ENCODE peak calls at places on chromosomes 6 and 20, in eight cellular contexts. One of them, this sample, is unnamed.

GRCh38 chr6:105257350-105257749 is 77.5 kb upstream of the POPDC3 start:
- ATAC-seq in heart left ventricle: no peak
- ATAC-seq in IMR-90: no peak
- ATAC-seq in HCT116: no peak
- ATAC-seq in K562: no peak
- ATAC-seq in right lobe of liver: no peak
- ATAC-seq in A549: no peak
- ATAC-seq in GM12878: no peak
- ATAC-seq in this sample: no peak

GRCh38 chr6:112622036-112622435 is 274.9 kb downstream of the RFPL4B start:
- ATAC-seq in K562: no peak
- ATAC-seq in HCT116: no peak
- ATAC-seq in GM12878: no peak
- ATAC-seq in IMR-90: no peak
- ATAC-seq in heart left ventricle: no peak
- ATAC-seq in right lobe of liver: no peak
- ATAC-seq in A549: no peak
- ATAC-seq in this sample: no peak

GRCh38 chr6:28081486-28081751 is 1.1 kb downstream of the ZNF165 start:
- ATAC-seq in HCT116: peak
- ATAC-seq in heart left ventricle: peak
- ATAC-seq in right lobe of liver: no peak
- ATAC-seq in IMR-90: no peak
- ATAC-seq in K562: peak
- ATAC-seq in GM12878: peak
- ATAC-seq in A549: peak
- ATAC-seq in this sample: peak

GRCh38 chr6:100664274-100665040 is 199.7 kb upstream of the SIM1 start:
- ATAC-seq in HCT116: no peak
- ATAC-seq in IMR-90: peak
- ATAC-seq in heart left ventricle: no peak
- ATAC-seq in K562: peak
- ATAC-seq in right lobe of liver: peak
- ATAC-seq in A549: no peak
- ATAC-seq in GM12878: peak
- ATAC-seq in this sample: no peak

GRCh38 chr6:5632348-5632935 is 371.1 kb downstream of the FARS2 start:
- ATAC-seq in right lobe of liver: no peak
- ATAC-seq in heart left ventricle: no peak
- ATAC-seq in K562: no peak
- ATAC-seq in A549: no peak
- ATAC-seq in HCT116: no peak
- ATAC-seq in GM12878: no peak
- ATAC-seq in IMR-90: no peak
- ATAC-seq in this sample: no peak

GRCh38 chr6:162621246-162621645 is 106.3 kb downstream of the PRKN start:
- ATAC-seq in IMR-90: no peak
- ATAC-seq in HCT116: peak
- ATAC-seq in K562: no peak
- ATAC-seq in right lobe of liver: peak
- ATAC-seq in A549: no peak
- ATAC-seq in GM12878: peak
- ATAC-seq in heart left ventricle: peak
- ATAC-seq in this sample: no peak

GRCh38 chr6:158518196-158519127 is 41.4 kb upstream of the TMEM181 start:
- ATAC-seq in IMR-90: peak
- ATAC-seq in A549: peak
- ATAC-seq in HCT116: peak
- ATAC-seq in GM12878: peak
- ATAC-seq in K562: peak
- ATAC-seq in right lobe of liver: peak
- ATAC-seq in heart left ventricle: peak
- ATAC-seq in this sample: no peak

GRCh38 chr6:135451617-135452190 is 45.8 kb downstream of the AHI1 start:
- ATAC-seq in right lobe of liver: peak
- ATAC-seq in K562: peak
- ATAC-seq in A549: no peak
- ATAC-seq in GM12878: peak
- ATAC-seq in HCT116: no peak
- ATAC-seq in IMR-90: peak
- ATAC-seq in heart left ventricle: no peak
- ATAC-seq in this sample: no peak

GRCh38 chr20:62358171-62358719 is 8.9 kb downstream of the LAMA5 start:
- ATAC-seq in GM12878: no peak
- ATAC-seq in HCT116: no peak
- ATAC-seq in A549: no peak
- ATAC-seq in K562: peak
- ATAC-seq in IMR-90: no peak
- ATAC-seq in right lobe of liver: peak
- ATAC-seq in heart left ventricle: no peak
- ATAC-seq in this sample: peak

GRCh38 chr6:127119361-127120108 is 1.1 kb downstream of the RSPO3 start:
- ATAC-seq in IMR-90: peak
- ATAC-seq in GM12878: peak
- ATAC-seq in A549: peak
- ATAC-seq in HCT116: no peak
- ATAC-seq in right lobe of liver: peak
- ATAC-seq in K562: no peak
- ATAC-seq in heart left ventricle: peak
- ATAC-seq in this sample: peak

GRCh38 chr6:49713346-49713745 is at the start of gene CRISP2:
- ATAC-seq in GM12878: no peak
- ATAC-seq in HCT116: no peak
- ATAC-seq in A549: no peak
- ATAC-seq in heart left ventricle: no peak
- ATAC-seq in K562: no peak
- ATAC-seq in IMR-90: no peak
- ATAC-seq in right lobe of liver: no peak
- ATAC-seq in this sample: no peak

GRCh38 chr6:47478233-47479155 is 905 bp downstream of the CD2AP start:
- ATAC-seq in IMR-90: peak
- ATAC-seq in heart left ventricle: peak
- ATAC-seq in right lobe of liver: peak
- ATAC-seq in HCT116: peak
- ATAC-seq in GM12878: peak
- ATAC-seq in K562: peak
- ATAC-seq in A549: peak
- ATAC-seq in this sample: no peak

GRCh38 chr6:48144024-48144423 is 33.0 kb upstream of the PTCHD4 start:
- ATAC-seq in GM12878: no peak
- ATAC-seq in HCT116: no peak
- ATAC-seq in A549: no peak
- ATAC-seq in IMR-90: no peak
- ATAC-seq in right lobe of liver: peak
- ATAC-seq in heart left ventricle: no peak
- ATAC-seq in K562: no peak
- ATAC-seq in this sample: no peak

GRCh38 chr6:169370666-169371343 is 117.2 kb upstream of the THBS2 start:
- ATAC-seq in IMR-90: peak
- ATAC-seq in A549: peak
- ATAC-seq in heart left ventricle: no peak
- ATAC-seq in K562: peak
- ATAC-seq in HCT116: peak
- ATAC-seq in GM12878: no peak
- ATAC-seq in right lobe of liver: peak
- ATAC-seq in this sample: no peak

GRCh38 chr20:11867286-11867921 is 50.3 kb upstream of the BTBD3 start:
- ATAC-seq in K562: no peak
- ATAC-seq in GM12878: no peak
- ATAC-seq in heart left ventricle: no peak
- ATAC-seq in A549: no peak
- ATAC-seq in IMR-90: peak
- ATAC-seq in right lobe of liver: no peak
- ATAC-seq in HCT116: no peak
- ATAC-seq in this sample: no peak

GRCh38 chr6:16766836-16767745 is 5.8 kb upstream of the ATXN1 start:
- ATAC-seq in HCT116: no peak
- ATAC-seq in K562: no peak
- ATAC-seq in GM12878: no peak
- ATAC-seq in A549: no peak
- ATAC-seq in IMR-90: no peak
- ATAC-seq in right lobe of liver: no peak
- ATAC-seq in heart left ventricle: no peak
- ATAC-seq in this sample: no peak

GRCh38 chr6:85255661-85256060 is 194.2 kb upstream of the NT5E start:
- ATAC-seq in heart left ventricle: no peak
- ATAC-seq in A549: no peak
- ATAC-seq in GM12878: no peak
- ATAC-seq in K562: no peak
- ATAC-seq in HCT116: no peak
- ATAC-seq in IMR-90: no peak
- ATAC-seq in right lobe of liver: no peak
- ATAC-seq in this sample: no peak

GRCh38 chr6:24126586-24127192 is 674 bp downstream of the NRSN1 start:
- ATAC-seq in heart left ventricle: no peak
- ATAC-seq in HCT116: no peak
- ATAC-seq in GM12878: peak
- ATAC-seq in IMR-90: peak
- ATAC-seq in A549: peak
- ATAC-seq in right lobe of liver: peak
- ATAC-seq in K562: peak
- ATAC-seq in this sample: no peak

GRCh38 chr6:142155895-142156757 is 9.1 kb downstream of the VTA1 start:
- ATAC-seq in IMR-90: peak
- ATAC-seq in A549: peak
- ATAC-seq in GM12878: peak
- ATAC-seq in heart left ventricle: peak
- ATAC-seq in right lobe of liver: peak
- ATAC-seq in K562: peak
- ATAC-seq in HCT116: peak
- ATAC-seq in this sample: no peak

GRCh38 chr6:77740380-77740779 is 87.5 kb downstream of the MEI4 start:
- ATAC-seq in heart left ventricle: no peak
- ATAC-seq in K562: no peak
- ATAC-seq in right lobe of liver: no peak
- ATAC-seq in GM12878: peak
- ATAC-seq in A549: no peak
- ATAC-seq in IMR-90: no peak
- ATAC-seq in HCT116: no peak
- ATAC-seq in this sample: no peak

GRCh38 chr20:18853216-18853615 is 39.6 kb downstream of the SCP2D1 start:
- ATAC-seq in IMR-90: no peak
- ATAC-seq in right lobe of liver: no peak
- ATAC-seq in GM12878: no peak
- ATAC-seq in HCT116: no peak
- ATAC-seq in K562: no peak
- ATAC-seq in A549: no peak
- ATAC-seq in heart left ventricle: no peak
- ATAC-seq in this sample: no peak

GRCh38 chr20:56540415-56540814 is 7.4 kb downstream of the FAM209B start:
- ATAC-seq in K562: peak
- ATAC-seq in GM12878: no peak
- ATAC-seq in heart left ventricle: no peak
- ATAC-seq in HCT116: no peak
- ATAC-seq in IMR-90: peak
- ATAC-seq in right lobe of liver: no peak
- ATAC-seq in A549: peak
- ATAC-seq in this sample: no peak

GRCh38 chr6:33577106-33577535 is 3.0 kb downstream of the BAK1 start:
- ATAC-seq in heart left ventricle: peak
- ATAC-seq in right lobe of liver: peak
- ATAC-seq in K562: no peak
- ATAC-seq in A549: no peak
- ATAC-seq in HCT116: peak
- ATAC-seq in GM12878: peak
- ATAC-seq in IMR-90: no peak
- ATAC-seq in this sample: peak

GRCh38 chr6:29975561-29975907 is 33.2 kb downstream of the HLA-A start:
- ATAC-seq in right lobe of liver: no peak
- ATAC-seq in heart left ventricle: no peak
- ATAC-seq in HCT116: no peak
- ATAC-seq in K562: no peak
- ATAC-seq in IMR-90: no peak
- ATAC-seq in GM12878: no peak
- ATAC-seq in A549: no peak
- ATAC-seq in this sample: no peak

GRCh38 chr6:23145801-23146200 is 576.4 kb downstream of the HDGFL1 start:
- ATAC-seq in IMR-90: no peak
- ATAC-seq in heart left ventricle: no peak
- ATAC-seq in A549: no peak
- ATAC-seq in right lobe of liver: no peak
- ATAC-seq in K562: no peak
- ATAC-seq in GM12878: no peak
- ATAC-seq in HCT116: no peak
- ATAC-seq in this sample: no peak

GRCh38 chr20:35541783-35542662 is at the start of gene ERGIC3:
- ATAC-seq in K562: peak
- ATAC-seq in right lobe of liver: peak
- ATAC-seq in HCT116: peak
- ATAC-seq in A549: peak
- ATAC-seq in heart left ventricle: peak
- ATAC-seq in GM12878: peak
- ATAC-seq in IMR-90: peak
- ATAC-seq in this sample: peak
- TF ChIP-seq POLR2A in K562: peak
- TF ChIP-seq POLR2A in right lobe of liver: peak
- TF ChIP-seq POLR2A in HCT116: peak
- TF ChIP-seq POLR2A in A549: peak
- TF ChIP-seq POLR2A in heart left ventricle: peak
- TF ChIP-seq POLR2A in GM12878: peak
- TF ChIP-seq POLR2A in IMR-90: no peak
- TF ChIP-seq POLR2A in this sample: peak

DNA sequence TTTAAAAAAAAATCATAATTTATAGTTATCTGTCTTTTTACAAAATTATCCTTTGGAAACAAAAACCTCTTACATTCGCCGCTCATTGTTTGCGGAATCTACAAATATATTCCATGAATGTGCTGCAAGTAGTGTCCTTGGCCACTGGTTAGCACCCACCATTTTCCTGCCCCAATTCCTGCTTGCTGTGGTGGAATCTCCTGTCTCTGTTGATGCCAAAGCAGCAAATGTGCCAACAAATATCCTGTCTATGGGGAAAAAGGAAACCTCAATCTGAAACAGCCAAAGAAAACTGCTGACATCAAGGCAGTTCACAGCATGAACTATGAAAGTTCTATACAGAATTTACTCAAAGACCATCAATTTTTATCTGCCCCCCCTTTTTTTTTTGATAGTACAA is 603.6 kb downstream of the COL12A1 start:
- ATAC-seq in heart left ventricle: no peak
- ATAC-seq in HCT116: no peak
- ATAC-seq in right lobe of liver: no peak
- ATAC-seq in GM12878: no peak
- ATAC-seq in IMR-90: no peak
- ATAC-seq in K562: no peak
- ATAC-seq in A549: no peak
- ATAC-seq in this sample: no peak
- TF ChIP-seq POLR2A in heart left ventricle: no peak
- TF ChIP-seq POLR2A in HCT116: no peak
- TF ChIP-seq POLR2A in right lobe of liver: no peak
- TF ChIP-seq POLR2A in GM12878: no peak
- TF ChIP-seq POLR2A in IMR-90: no peak
- TF ChIP-seq POLR2A in K562: no peak
- TF ChIP-seq POLR2A in A549: no peak
- TF ChIP-seq POLR2A in this sample: no peak

GRCh38 chr6:118548136-118548535 is at the start of gene PLN:
- ATAC-seq in right lobe of liver: no peak
- ATAC-seq in heart left ventricle: peak
- ATAC-seq in A549: no peak
- ATAC-seq in IMR-90: no peak
- ATAC-seq in K562: peak
- ATAC-seq in HCT116: no peak
- ATAC-seq in GM12878: no peak
- ATAC-seq in this sample: peak
- TF ChIP-seq POLR2A in right lobe of liver: no peak
- TF ChIP-seq POLR2A in heart left ventricle: peak
- TF ChIP-seq POLR2A in A549: no peak
- TF ChIP-seq POLR2A in IMR-90: no peak
- TF ChIP-seq POLR2A in K562: no peak
- TF ChIP-seq POLR2A in HCT116: no peak
- TF ChIP-seq POLR2A in GM12878: no peak
- TF ChIP-seq POLR2A in this sample: peak

GRCh38 chr20:6767536-6768227 is at the start of gene BMP2:
- ATAC-seq in heart left ventricle: peak
- ATAC-seq in HCT116: no peak
- ATAC-seq in A549: peak
- ATAC-seq in GM12878: peak
- ATAC-seq in right lobe of liver: peak
- ATAC-seq in IMR-90: peak
- ATAC-seq in K562: peak
- ATAC-seq in this sample: peak
- TF ChIP-seq POLR2A in heart left ventricle: no peak
- TF ChIP-seq POLR2A in HCT116: no peak
- TF ChIP-seq POLR2A in A549: no peak
- TF ChIP-seq POLR2A in GM12878: no peak
- TF ChIP-seq POLR2A in right lobe of liver: peak
- TF ChIP-seq POLR2A in IMR-90: no peak
- TF ChIP-seq POLR2A in K562: no peak
- TF ChIP-seq POLR2A in this sample: no peak

This sample was measured in gastroesophageal sphincter.